ENCODE peak calls at places on chromosome 16, in nine cellular contexts. Y is stomach, V is prostate gland, R is upper lobe of left lung, K is sigmoid colon, T is transverse colon, F is H1, D is GM12891, C is vagina. S is an unnamed sample.

GRCh38 chr16:83994087-83994486 is 26.0 kb downstream of the NECAB2 start:
- DNase-seq in D (no peak), C (no peak), K (no peak), Y (no peak), R (no peak), V (no peak), T (no peak), F (no peak), S (no peak)

GRCh38 chr16:4384497-4384896 is 12.8 kb downstream of the VASN start:
- DNase-seq in C (no peak), F (no peak), R (peak; percentile 81), V (no peak), T (no peak), D (no peak), Y (no peak), K (no peak), S (no peak)

GRCh38 chr16:85402910-85403692 is 210.0 kb upstream of the GSE1 start:
- DNase-seq in V (no peak), K (peak; percentile 69), Y (no peak), T (no peak), R (no peak), C (no peak), F (peak; percentile 59), D (no peak), S (no peak)

GRCh38 chr16:2701713-2702437 is 18.1 kb downstream of the PRSS27 start:
- DNase-seq in K (no peak), F (no peak), Y (no peak), C (no peak), T (no peak), D (no peak), R (peak; percentile 61), V (no peak), S (no peak)

GRCh38 chr16:2186064-2186463 is 10.3 kb downstream of the CASKIN1 start:
- DNase-seq in F (no peak), Y (no peak), V (no peak), K (no peak), C (no peak), R (peak; percentile 58), T (no peak), D (no peak), S (no peak)

GRCh38 chr16:55657616-55658015 is 1.8 kb downstream of the SLC6A2 start:
- DNase-seq in D (no peak), R (no peak), K (no peak), V (no peak), T (no peak), F (no peak), Y (no peak), C (no peak), S (no peak)

GRCh38 chr16:4574919-4575705 is 19.0 kb downstream of the C16orf96 start:
- DNase-seq in Y (peak; percentile 87), K (no peak), V (no peak), D (no peak), C (no peak), F (peak; percentile 53), T (no peak), R (peak; percentile 71), S (no peak)

GRCh38 chr16:2205967-2206313 is 686 bp downstream of the MLST8 start:
- DNase-seq in F (no peak), K (no peak), V (no peak), R (peak; percentile 89), C (no peak), Y (no peak), T (no peak), D (no peak), S (no peak)

GRCh38 chr16:985237-985636 is 3.7 kb downstream of the SOX8 start:
- DNase-seq in K (no peak), T (no peak), V (no peak), F (no peak), C (no peak), D (no peak), Y (no peak), R (no peak), S (no peak)

GRCh38 chr16:14658063-14658462 is 25.3 kb downstream of the BFAR start:
- DNase-seq in D (peak; percentile 19), Y (no peak), R (no peak), C (no peak), T (peak; percentile 21), K (no peak), F (no peak), V (no peak), S (peak; percentile 33)

GRCh38 chr16:1745900-1746692 is 25.2 kb downstream of the NME3 start:
- DNase-seq in T (no peak), Y (no peak), D (no peak), V (no peak), F (no peak), K (no peak), C (no peak), R (peak; percentile 69), S (no peak)

GRCh38 chr16:69890114-69890890 is 60.8 kb upstream of the CLEC18A start:
- DNase-seq in T (peak; percentile 68), K (peak; percentile 80), V (peak; percentile 23), D (no peak), Y (peak; percentile 65), R (no peak), C (no peak), F (no peak), S (no peak)

GRCh38 chr16:64705443-64705842 is 416.4 kb downstream of the CDH11 start:
- DNase-seq in F (no peak), Y (no peak), T (no peak), V (no peak), D (no peak), K (no peak), C (no peak), R (no peak), S (no peak)

GRCh38 chr16:30399435-30400186 is 4.4 kb downstream of the ZNF48 start:
- DNase-seq in K (no peak), Y (no peak), T (no peak), F (no peak), C (no peak), D (no peak), V (no peak), R (no peak), S (no peak)

GRCh38 chr16:85401917-85402766 is 211.0 kb upstream of the GSE1 start:
- DNase-seq in T (no peak), C (no peak), K (peak; percentile 54), D (no peak), R (peak; percentile 70), Y (no peak), V (no peak), F (peak; percentile 44), S (no peak)

GRCh38 chr16:80852261-80852872 is 48.0 kb upstream of the CDYL2 start:
- DNase-seq in K (no peak), C (no peak), F (peak; percentile 54), D (no peak), T (peak; percentile 11), R (no peak), Y (no peak), V (no peak), S (no peak)

GRCh38 chr16:72763927-72764628 is 283.9 kb downstream of the ZFHX3 start:
- DNase-seq in K (no peak), C (no peak), R (no peak), V (no peak), D (no peak), F (no peak), T (no peak), Y (no peak), S (no peak)

GRCh38 chr16:14494396-14494795 is 135.7 kb downstream of the PARN start:
- DNase-seq in V (no peak), F (no peak), C (no peak), T (no peak), K (no peak), R (peak; percentile 49), Y (no peak), D (no peak), S (no peak)

GRCh38 chr16:31708348-31708747 is 165.3 kb upstream of the ZNF267 start:
- DNase-seq in K (no peak), D (no peak), T (no peak), R (no peak), Y (no peak), V (no peak), F (no peak), C (no peak), S (no peak)
- TF ChIP-seq POLR2AphosphoS5 in K (no peak), D (peak; percentile 23), T (no peak), R (no peak), Y (no peak), V (no peak), F (no peak), C (no peak), S (no peak)

GRCh38 chr16:66608241-66609138 is 4.0 kb downstream of the CMTM3 start:
- DNase-seq in Y (peak; percentile 92), V (peak; percentile 90), T (peak; percentile 86), D (peak; percentile 93), C (no peak), F (peak; percentile 96), R (peak; percentile 96), K (peak; percentile 91), S (peak; percentile 91)
- TF ChIP-seq POLR2AphosphoS5 in Y (peak; percentile 23), V (peak; percentile 68), T (peak; percentile 29), D (no peak), C (peak; percentile 54), F (no peak), R (peak; percentile 18), K (no peak), S (no peak)

GRCh38 chr16:24700549-24701392 is 28.7 kb upstream of the TNRC6A start:
- DNase-seq in D (no peak), R (no peak), F (no peak), V (peak; percentile 77), Y (peak; percentile 46), C (peak; percentile 96), T (peak; percentile 60), K (peak; percentile 96), S (no peak)

GRCh38 chr16:24698314-24698713 is 31.1 kb upstream of the TNRC6A start:
- DNase-seq in C (no peak), R (no peak), V (peak; percentile 16), F (no peak), D (no peak), K (no peak), Y (no peak), T (no peak), S (no peak)

GRCh38 chr16:24696699-24697098 is 32.8 kb upstream of the TNRC6A start:
- DNase-seq in Y (no peak), K (no peak), V (no peak), T (no peak), F (no peak), D (no peak), R (no peak), C (no peak), S (no peak)

GRCh38 chr16:24699151-24699723 is 30.2 kb upstream of the TNRC6A start:
- DNase-seq in K (no peak), V (no peak), D (no peak), R (no peak), C (no peak), Y (no peak), T (no peak), F (no peak), S (no peak)

DNA sequence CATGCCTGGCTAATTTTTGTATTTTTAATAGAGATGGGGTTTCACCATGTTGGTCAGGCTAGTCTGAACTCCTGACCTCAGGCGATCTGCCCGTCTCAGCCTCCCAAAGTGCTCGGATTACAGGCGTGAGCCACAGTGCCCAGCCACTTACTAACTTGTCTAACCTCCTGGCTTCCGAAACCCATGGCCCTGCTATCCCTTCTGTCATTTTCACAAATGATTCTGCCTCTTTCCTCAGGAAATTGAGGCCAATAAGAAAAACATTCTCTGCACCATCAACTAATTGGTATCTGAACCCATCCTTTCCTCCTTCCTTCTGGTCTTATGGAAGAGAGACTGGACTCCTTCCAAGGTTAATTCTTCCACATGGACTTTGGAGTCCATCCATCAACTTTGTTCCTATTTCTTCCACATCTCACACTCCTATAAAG is 27.9 kb upstream of the TNRC6A start:
- DNase-seq in D (no peak), Y (no peak), K (no peak), V (no peak), F (no peak), T (no peak), C (no peak), R (no peak), S (no peak)
- TF ChIP-seq POLR2AphosphoS5 in D (no peak), Y (no peak), K (no peak), V (no peak), F (no peak), T (no peak), C (no peak), R (no peak), S (no peak)

GRCh38 chr16:68553186-68553585 is 14.1 kb downstream of the ZFP90 start:
- DNase-seq in R (no peak), K (no peak), D (no peak), C (no peak), V (no peak), Y (no peak), F (no peak), T (no peak), S (no peak)
- TF ChIP-seq POLR2AphosphoS5 in R (no peak), K (no peak), D (no peak), C (no peak), V (no peak), Y (no peak), F (no peak), T (no peak), S (no peak)

S was measured in GM12892.